ENCODE peak calls at places on chromosomes 5 and 9, in eight cellular contexts. Z, L, T, K, O, R, C and B are unnamed samples.

GRCh38 chr5:94993501-94993900 is 291.4 kb downstream of the MCTP1 start:
- DNase-seq in L (no peak), T (no peak), C (no peak), O (no peak), K (no peak), Z (no peak), R (no peak), B (no peak)

GRCh38 chr9:105633373-105633772 is 28.9 kb upstream of the TAL2 start:
- DNase-seq in T (no peak), K (no peak), O (no peak), C (no peak), Z (no peak), L (no peak), R (no peak), B (no peak)

GRCh38 chr5:138635268-138635667 is 60.1 kb upstream of the HSPA9 start:
- DNase-seq in R (no peak), C (no peak), T (no peak), O (no peak), Z (no peak), L (no peak), K (peak; percentile 25), B (no peak)

GRCh38 chr5:157471709-157472108 is 11.7 kb downstream of the NIPAL4 start:
- DNase-seq in Z (no peak), K (peak; percentile 11), R (no peak), L (no peak), C (no peak), T (peak; percentile 23), O (peak; percentile 16), B (no peak)

GRCh38 chr5:79330071-79330470 is 94.1 kb downstream of the JMY start:
- DNase-seq in O (no peak), C (no peak), T (no peak), Z (no peak), R (no peak), L (no peak), K (no peak), B (no peak)

GRCh38 chr5:140595538-140595937 is 30.9 kb downstream of the SLC35A4 start:
- DNase-seq in L (peak; percentile 88), T (no peak), O (no peak), C (peak; percentile 16), Z (no peak), K (no peak), R (no peak), B (no peak)

GRCh38 chr9:87267701-87268100 is 230.0 kb upstream of the DAPK1 start:
- DNase-seq in R (peak; percentile 82), O (no peak), T (no peak), L (no peak), C (no peak), K (no peak), Z (no peak), B (no peak)

GRCh38 chr5:58453326-58453725 is 6.6 kb downstream of the PLK2 start:
- DNase-seq in Z (no peak), L (no peak), O (no peak), R (no peak), K (no peak), C (no peak), T (no peak), B (no peak)

GRCh38 chr5:133332732-133333024 is 279.7 kb downstream of the FSTL4 start:
- DNase-seq in T (no peak), L (no peak), O (no peak), Z (no peak), C (no peak), R (no peak), K (no peak), B (no peak)

GRCh38 chr9:87888501-87888900 is 5.8 kb downstream of the SPATA31E1 start:
- DNase-seq in O (no peak), T (peak; percentile 1), L (no peak), Z (no peak), C (no peak), K (no peak), R (no peak), B (no peak)

GRCh38 chr9:137506702-137507171 is 43.5 kb downstream of the PNPLA7 start:
- DNase-seq in K (no peak), Z (peak; percentile 57), L (no peak), O (no peak), T (peak; percentile 88), R (no peak), C (no peak), B (no peak)

GRCh38 chr5:124514966-124515365 is 231.5 kb downstream of the ZNF608 start:
- DNase-seq in L (no peak), T (no peak), Z (no peak), R (no peak), C (no peak), K (no peak), O (no peak), B (no peak)

GRCh38 chr5:35815089-35815936 is 41.4 kb upstream of the IL7R start:
- DNase-seq in L (peak; percentile 67), K (no peak), C (no peak), O (peak; percentile 55), R (no peak), Z (no peak), T (no peak), B (peak; percentile 51)

GRCh38 chr5:110105692-110106091 is 416.0 kb downstream of the MAN2A1 start:
- DNase-seq in R (peak; percentile 14), C (no peak), T (no peak), Z (no peak), K (no peak), O (no peak), L (no peak), B (no peak)

GRCh38 chr5:141260458-141261237 is 15.5 kb downstream of the PCDHB15 start:
- DNase-seq in T (no peak), C (no peak), K (no peak), Z (no peak), O (no peak), L (peak; percentile 15), R (no peak), B (no peak)

GRCh38 chr5:135217669-135218485 is 181.2 kb downstream of the MACROH2A1 start:
- DNase-seq in Z (no peak), K (no peak), O (no peak), T (no peak), R (no peak), C (no peak), L (no peak), B (no peak)

GRCh38 chr9:129482521-129483466 is 138.1 kb downstream of the C9orf50 start:
- DNase-seq in Z (no peak), R (peak; percentile 83), O (no peak), L (no peak), T (peak; percentile 65), K (peak; percentile 63), C (peak; percentile 57), B (peak; percentile 63)

GRCh38 chr9:95506692-95507455 is 9.9 kb downstream of the PTCH1 start:
- DNase-seq in Z (no peak), R (no peak), K (peak; percentile 34), O (no peak), L (peak; percentile 56), T (peak; percentile 73), C (peak; percentile 71), B (no peak)

GRCh38 chr9:136996361-136997281 is at the start of gene CLIC3:
- DNase-seq in Z (no peak), R (no peak), C (no peak), K (peak; percentile 12), O (peak; percentile 51), T (peak; percentile 61), L (no peak), B (no peak)

GRCh38 chr9:133759946-133760345 is 21.8 kb upstream of the SARDH start:
- DNase-seq in K (no peak), L (no peak), O (no peak), Z (no peak), T (no peak), R (no peak), C (no peak), B (no peak)

GRCh38 chr5:565782-566445 is 41.7 kb upstream of the SLC9A3 start:
- DNase-seq in R (no peak), C (no peak), Z (no peak), T (no peak), K (no peak), L (no peak), O (no peak), B (no peak)

GRCh38 chr5:40834391-40834848 is 602 bp downstream of the RPL37 start:
- DNase-seq in K (no peak), O (no peak), T (no peak), C (no peak), L (no peak), Z (no peak), R (no peak), B (no peak)

GRCh38 chr5:368162-369084 is 46.9 kb downstream of the AHRR start:
- DNase-seq in K (no peak), T (peak; percentile 91), R (peak; percentile 68), Z (peak; percentile 46), L (peak; percentile 25), O (no peak), C (no peak), B (no peak)

GRCh38 chr9:106696804-106697203 is 166.2 kb upstream of the ZNF462 start:
- DNase-seq in R (no peak), C (no peak), Z (no peak), T (no peak), K (no peak), O (no peak), L (no peak), B (no peak)

GRCh38 chr5:76144892-76145291 is 61.7 kb downstream of the SV2C start:
- DNase-seq in O (no peak), C (no peak), L (no peak), Z (no peak), R (no peak), T (no peak), K (no peak), B (no peak)

GRCh38 chr9:114423181-114423580 is 35.4 kb upstream of the AKNA start:
- DNase-seq in O (no peak), R (no peak), L (no peak), K (no peak), Z (no peak), C (no peak), T (no peak), B (no peak)

GRCh38 chr5:10384483-10384882 is 31.0 kb downstream of the MARCHF6 start:
- DNase-seq in C (no peak), T (no peak), K (no peak), L (no peak), O (no peak), R (no peak), Z (no peak), B (no peak)

GRCh38 chr9:131838581-131839280 is 98.9 kb upstream of the RAPGEF1 start:
- DNase-seq in C (no peak), R (no peak), O (no peak), K (no peak), Z (no peak), L (no peak), T (no peak), B (no peak)

GRCh38 chr5:29382735-29383280 is 1810.7 kb upstream of the CDH6 start:
- DNase-seq in K (no peak), L (no peak), R (no peak), T (no peak), O (no peak), C (no peak), Z (no peak), B (no peak)

GRCh38 chr5:154683101-154683757 is 71.9 kb upstream of the LARP1 start:
- DNase-seq in Z (no peak), L (no peak), T (no peak), K (peak; percentile 33), R (no peak), O (no peak), C (no peak), B (no peak)

GRCh38 chr5:81685481-81685880 is 65.4 kb downstream of the SSBP2 start:
- DNase-seq in T (no peak), Z (no peak), O (peak; percentile 94), L (no peak), C (no peak), R (no peak), K (no peak), B (no peak)

GRCh38 chr5:9454012-9454481 is 91.8 kb downstream of the SEMA5A start:
- DNase-seq in C (no peak), Z (no peak), O (no peak), L (no peak), R (no peak), K (no peak), T (no peak), B (no peak)

GRCh38 chr9:127185931-127186781 is 63.7 kb upstream of the ANGPTL2 start:
- DNase-seq in O (no peak), R (peak; percentile 95), K (no peak), L (no peak), T (peak; percentile 55), C (peak; percentile 78), Z (peak; percentile 85), B (no peak)

GRCh38 chr9:37972346-37972745 is 68.4 kb upstream of the SLC25A51 start:
- DNase-seq in L (peak; percentile 5), O (no peak), K (no peak), T (no peak), Z (no peak), R (no peak), C (no peak), B (no peak)